ENCODE peak calls at places on chromosomes 2 and 18, in seven cellular contexts. T, A, Z, W, X, V and I are unnamed samples.

GRCh38 chr2:11983870-11984269 is 237.4 kb downstream of the LPIN1 start:
- DNase-seq in A (no peak), Z (no peak), V (no peak), X (no peak), T (no peak), W (no peak), I (no peak)

GRCh38 chr18:79943608-79944125 is 7.8 kb downstream of the SLC66A2 start:
- DNase-seq in W (no peak), A (no peak), Z (no peak), X (no peak), T (no peak), V (no peak), I (no peak)

GRCh38 chr2:190181066-190181681 is 118.6 kb upstream of the MSTN start:
- DNase-seq in T (no peak), A (no peak), W (no peak), Z (peak), V (no peak), X (no peak), I (peak)

GRCh38 chr2:12587729-12588522 is 128.8 kb upstream of the TRIB2 start:
- DNase-seq in T (no peak), X (no peak), V (no peak), W (no peak), Z (no peak), A (no peak), I (peak)

GRCh38 chr2:208686665-208687064 is 280.1 kb downstream of the PTH2R start:
- DNase-seq in V (no peak), W (no peak), X (no peak), A (no peak), T (no peak), Z (no peak), I (no peak)

GRCh38 chr2:34806396-34806795 is 1207.3 kb upstream of the FAM98A start:
- DNase-seq in V (no peak), X (no peak), A (no peak), W (no peak), Z (peak), T (no peak), I (no peak)

GRCh38 chr2:98806266-98806697 is 75.3 kb upstream of the MGAT4A start:
- DNase-seq in A (no peak), T (no peak), Z (no peak), W (no peak), X (no peak), V (peak), I (no peak)

GRCh38 chr2:39603436-39603835 is 62.3 kb upstream of the TMEM178A start:
- DNase-seq in V (no peak), T (no peak), X (no peak), A (no peak), W (no peak), Z (no peak), I (no peak)

GRCh38 chr2:222745836-222746559 is 74.5 kb downstream of the MOGAT1 start:
- DNase-seq in V (no peak), Z (no peak), W (no peak), T (no peak), A (no peak), X (no peak), I (no peak)

GRCh38 chr18:3593904-3594759 is 144.2 kb downstream of the TGIF1 start:
- DNase-seq in X (peak), T (peak), V (peak), A (peak), W (peak), Z (peak), I (peak)

GRCh38 chr2:161138429-161138828 is 21.8 kb upstream of the TANK start:
- DNase-seq in A (no peak), T (no peak), V (no peak), Z (no peak), W (peak), X (peak), I (peak)

GRCh38 chr18:36724591-36725001 is 104.2 kb downstream of the TPGS2 start:
- DNase-seq in V (no peak), X (no peak), Z (no peak), T (no peak), A (no peak), W (no peak), I (no peak)

GRCh38 chr2:214630402-214631035 is 179.0 kb downstream of the BARD1 start:
- DNase-seq in X (no peak), T (no peak), Z (no peak), V (no peak), A (no peak), W (no peak), I (no peak)

GRCh38 chr18:10041180-10041579 is 127.4 kb downstream of the VAPA start:
- DNase-seq in T (no peak), A (no peak), X (no peak), W (no peak), Z (peak), V (no peak), I (no peak)

GRCh38 chr2:86397989-86398388 is 43.2 kb upstream of the KDM3A start:
- DNase-seq in T (no peak), A (no peak), Z (peak), V (no peak), W (no peak), X (no peak), I (peak)

GRCh38 chr2:220144411-220144810 is 517.0 kb downstream of the SLC4A3 start:
- DNase-seq in A (no peak), X (no peak), Z (no peak), W (no peak), T (no peak), V (no peak), I (no peak)

GRCh38 chr2:99217929-99218501 is 37.0 kb downstream of the MRPL30 start:
- DNase-seq in Z (no peak), W (no peak), T (no peak), A (no peak), V (no peak), X (no peak), I (no peak)

GRCh38 chr2:86368181-86368824 is 30.9 kb upstream of the REEP1 start:
- DNase-seq in A (peak), X (peak), T (peak), W (no peak), V (peak), Z (peak), I (peak)

GRCh38 chr2:144518744-144519596 is 949 bp downstream of the ZEB2 start:
- DNase-seq in A (no peak), W (no peak), Z (no peak), X (no peak), T (no peak), V (no peak), I (peak)

GRCh38 chr2:68282814-68283812 is 30.8 kb upstream of the PPP3R1 start:
- DNase-seq in V (no peak), A (no peak), X (no peak), W (no peak), Z (no peak), T (no peak), I (peak)

GRCh38 chr2:47402555-47402804 is 476 bp upstream of the MSH2 start:
- DNase-seq in W (no peak), T (no peak), X (no peak), V (no peak), A (no peak), Z (no peak), I (no peak)

GRCh38 chr2:11203480-11203879 is 48.2 kb downstream of the SLC66A3 start:
- DNase-seq in V (no peak), T (no peak), W (no peak), A (no peak), X (no peak), Z (no peak), I (no peak)